ENCODE peak calls at places on chromosomes 4 and X, in four cellular contexts. One of them, this sample, is unnamed.

GRCh38 chr4:661856-662761 is 12.0 kb downstream of the ATP5ME start:
- DNase-seq in OCI-LY7: no peak
- DNase-seq in left ventricle myocardium inferior: no peak
- DNase-seq in sigmoid colon: peak; percentile 65
- DNase-seq in this sample: no peak

GRCh38 chr4:12729384-12729783 is 754.8 kb downstream of the RAB28 start:
- DNase-seq in OCI-LY7: peak; percentile 39
- DNase-seq in left ventricle myocardium inferior: no peak
- DNase-seq in sigmoid colon: no peak
- DNase-seq in this sample: no peak

GRCh38 chr4:1711055-1711905 is 839 bp downstream of the SLBP start:
- DNase-seq in OCI-LY7: peak; percentile 59
- DNase-seq in left ventricle myocardium inferior: peak; percentile 50
- DNase-seq in sigmoid colon: peak; percentile 83
- DNase-seq in this sample: peak; percentile 55

GRCh38 chrX:81120270-81120935 is 81.3 kb downstream of the HMGN5 start:
- DNase-seq in OCI-LY7: peak; percentile 17
- DNase-seq in left ventricle myocardium inferior: no peak
- DNase-seq in sigmoid colon: no peak
- DNase-seq in this sample: no peak

GRCh38 chr4:175951794-175952193 is 113.8 kb upstream of the WDR17 start:
- DNase-seq in OCI-LY7: no peak
- DNase-seq in left ventricle myocardium inferior: no peak
- DNase-seq in sigmoid colon: no peak
- DNase-seq in this sample: no peak

GRCh38 chrX:45191820-45192409 is 8.8 kb downstream of the DIPK2B start:
- DNase-seq in OCI-LY7: no peak
- DNase-seq in left ventricle myocardium inferior: no peak
- DNase-seq in sigmoid colon: no peak
- DNase-seq in this sample: no peak

GRCh38 chrX:72095370-72095769 is 36.3 kb downstream of the RTL5 start:
- DNase-seq in OCI-LY7: no peak
- DNase-seq in left ventricle myocardium inferior: no peak
- DNase-seq in sigmoid colon: no peak
- DNase-seq in this sample: no peak

GRCh38 chr4:10965196-10965595 is 280.6 kb upstream of the CLNK start:
- DNase-seq in OCI-LY7: no peak
- DNase-seq in left ventricle myocardium inferior: no peak
- DNase-seq in sigmoid colon: no peak
- DNase-seq in this sample: no peak

GRCh38 chr4:19651481-19651880 is 600.2 kb upstream of the SLIT2 start:
- DNase-seq in OCI-LY7: no peak
- DNase-seq in left ventricle myocardium inferior: no peak
- DNase-seq in sigmoid colon: no peak
- DNase-seq in this sample: no peak

GRCh38 chr4:148311493-148311892 is 130.7 kb downstream of the NR3C2 start:
- DNase-seq in OCI-LY7: no peak
- DNase-seq in left ventricle myocardium inferior: no peak
- DNase-seq in sigmoid colon: no peak
- DNase-seq in this sample: no peak

GRCh38 chr4:1403177-1403583 is 3.1 kb downstream of the NKX1-1 start:
- DNase-seq in OCI-LY7: no peak
- DNase-seq in left ventricle myocardium inferior: no peak
- DNase-seq in sigmoid colon: peak; percentile 41
- DNase-seq in this sample: no peak

GRCh38 chr4:94635172-94635571 is 122.6 kb upstream of the BMPR1B start:
- DNase-seq in OCI-LY7: no peak
- DNase-seq in left ventricle myocardium inferior: no peak
- DNase-seq in sigmoid colon: no peak
- DNase-seq in this sample: no peak

GRCh38 chrX:12579311-12579710 is 211.9 kb upstream of the PRPS2 start:
- DNase-seq in OCI-LY7: no peak
- DNase-seq in left ventricle myocardium inferior: no peak
- DNase-seq in sigmoid colon: no peak
- DNase-seq in this sample: no peak

GRCh38 chr4:38190717-38191178 is 230.6 kb downstream of the PTTG2 start:
- DNase-seq in OCI-LY7: no peak
- DNase-seq in left ventricle myocardium inferior: peak; percentile 47
- DNase-seq in sigmoid colon: no peak
- DNase-seq in this sample: peak; percentile 87

GRCh38 chr4:120922390-120923200 is at the start of gene PRDM5:
- DNase-seq in OCI-LY7: no peak
- DNase-seq in left ventricle myocardium inferior: peak; percentile 62
- DNase-seq in sigmoid colon: peak; percentile 76
- DNase-seq in this sample: peak; percentile 74

GRCh38 chr4:33649015-33649414 is 2595.3 kb downstream of the ARAP2 start:
- DNase-seq in OCI-LY7: no peak
- DNase-seq in left ventricle myocardium inferior: no peak
- DNase-seq in sigmoid colon: no peak
- DNase-seq in this sample: no peak

GRCh38 chr4:84151574-84151973 is 347.5 kb downstream of the NKX6-1 start:
- DNase-seq in OCI-LY7: no peak
- DNase-seq in left ventricle myocardium inferior: no peak
- DNase-seq in sigmoid colon: no peak
- DNase-seq in this sample: no peak

GRCh38 chr4:1722551-1723071 is 1.3 kb downstream of the TACC3 start:
- DNase-seq in OCI-LY7: no peak
- DNase-seq in left ventricle myocardium inferior: peak; percentile 14
- DNase-seq in sigmoid colon: no peak
- DNase-seq in this sample: no peak

GRCh38 chrX:46029777-46030176 is 515.4 kb downstream of the ZNF674 start:
- DNase-seq in OCI-LY7: no peak
- DNase-seq in left ventricle myocardium inferior: no peak
- DNase-seq in sigmoid colon: no peak
- DNase-seq in this sample: no peak